ENCODE peak calls at places on chromosomes 6 and 20, in seven cellular contexts. R is sigmoid colon; Z is right lobe of liver; U is mesendoderm; P is left ventricle myocardium inferior; S is naive thymus-derived CD4-positive, alpha-beta T cell; E is aorta. W is an unnamed sample.

GRCh38 chr6:139940741-139941712 is 566.6 kb upstream of the CITED2 start:
- DNase-seq in R (no peak), U (peak; percentile 83), E (no peak), S (no peak), P (no peak), Z (no peak), W (no peak)

GRCh38 chr6:2999621-3000455 is at the start of gene NQO2:
- DNase-seq in R (peak; percentile 96), U (peak; percentile 91), S (peak; percentile 86), P (peak; percentile 95), Z (peak; percentile 97), E (peak; percentile 98), W (peak; percentile 88)

GRCh38 chr20:1816384-1817381 is 78.5 kb upstream of the SIRPA start:
- DNase-seq in R (no peak), P (no peak), U (no peak), E (no peak), S (peak; percentile 34), Z (no peak), W (no peak)

GRCh38 chr6:128465368-128466343 is 54.7 kb downstream of the PTPRK start:
- DNase-seq in S (no peak), U (no peak), R (no peak), E (no peak), Z (no peak), P (no peak), W (no peak)

GRCh38 chr6:170082531-170083187 is 208.2 kb downstream of the DLL1 start:
- DNase-seq in P (peak; percentile 4), R (no peak), Z (no peak), E (peak; percentile 16), U (no peak), S (no peak), W (no peak)

GRCh38 chr6:7138921-7139358 is 31.2 kb downstream of the RREB1 start:
- DNase-seq in U (peak; percentile 93), P (no peak), Z (peak; percentile 74), E (no peak), S (peak; percentile 64), R (no peak), W (no peak)

GRCh38 chr6:140806431-140806830 is 1326.3 kb upstream of the GJE1 start:
- DNase-seq in R (no peak), S (no peak), Z (no peak), E (no peak), U (peak; percentile 68), P (no peak), W (no peak)

GRCh38 chr20:64176548-64177419 is 12.5 kb downstream of the MYT1 start:
- DNase-seq in E (no peak), R (no peak), Z (no peak), P (peak; percentile 27), U (no peak), S (no peak), W (no peak)

GRCh38 chr6:164889980-164890379 is 419.4 kb downstream of the C6orf118 start:
- DNase-seq in U (no peak), P (no peak), S (no peak), R (no peak), Z (no peak), E (no peak), W (no peak)

GRCh38 chr6:143759666-143760065 is 81.9 kb downstream of the PHACTR2 start:
- DNase-seq in S (no peak), P (no peak), E (no peak), R (no peak), U (no peak), Z (no peak), W (no peak)

GRCh38 chr20:20322912-20323311 is 45.0 kb upstream of the INSM1 start:
- DNase-seq in Z (no peak), R (no peak), U (no peak), P (no peak), S (no peak), E (no peak), W (no peak)

GRCh38 chr20:25360631-25361286 is 29.9 kb downstream of the ABHD12 start:
- DNase-seq in R (no peak), P (no peak), U (peak; percentile 60), Z (no peak), E (no peak), S (no peak), W (peak; percentile 26)

GRCh38 chr6:121940728-121941127 is 458.7 kb upstream of the HSF2 start:
- DNase-seq in P (no peak), U (no peak), S (no peak), R (no peak), E (no peak), Z (no peak), W (no peak)

GRCh38 chr6:155327326-155328073 is 13.2 kb upstream of the TFB1M start:
- DNase-seq in E (peak; percentile 80), S (peak; percentile 74), U (peak; percentile 68), R (peak; percentile 68), Z (peak; percentile 33), P (no peak), W (no peak)

GRCh38 chr6:37477186-37477585 is 22.5 kb downstream of the CCDC167 start:
- DNase-seq in Z (no peak), U (no peak), E (no peak), S (no peak), R (no peak), P (no peak), W (no peak)

GRCh38 chr20:43984587-43984986 is 69.9 kb downstream of the TOX2 start:
- DNase-seq in Z (no peak), S (no peak), P (no peak), U (no peak), E (no peak), R (no peak), W (no peak)

GRCh38 chr6:156564128-156564806 is 212.9 kb upstream of the ARID1B start:
- DNase-seq in S (peak; percentile 68), Z (peak; percentile 81), P (peak; percentile 78), R (peak; percentile 90), U (peak; percentile 67), E (peak; percentile 93), W (peak; percentile 54)

GRCh38 chr20:46152824-46153586 is 34.9 kb downstream of the CD40 start:
- DNase-seq in Z (no peak), R (no peak), E (peak; percentile 51), P (no peak), U (no peak), S (no peak), W (no peak)

GRCh38 chr6:127131772-127132171 is 13.3 kb downstream of the RSPO3 start:
- DNase-seq in P (no peak), E (no peak), R (no peak), U (no peak), Z (no peak), S (no peak), W (no peak)

GRCh38 chr20:51491393-51491792 is 51.1 kb downstream of the NFATC2 start:
- DNase-seq in E (no peak), R (no peak), S (no peak), Z (no peak), U (no peak), P (no peak), W (no peak)

GRCh38 chr20:54219751-54220426 is 12.0 kb downstream of the PFDN4 start:
- DNase-seq in P (no peak), E (no peak), S (no peak), R (no peak), U (peak; percentile 56), Z (no peak), W (no peak)

GRCh38 chr20:50191065-50191565 is 485 bp downstream of the CEBPB start:
- DNase-seq in R (no peak), Z (peak; percentile 75), U (no peak), S (peak; percentile 70), E (peak; percentile 90), P (peak; percentile 73), W (peak; percentile 83)

DNA sequence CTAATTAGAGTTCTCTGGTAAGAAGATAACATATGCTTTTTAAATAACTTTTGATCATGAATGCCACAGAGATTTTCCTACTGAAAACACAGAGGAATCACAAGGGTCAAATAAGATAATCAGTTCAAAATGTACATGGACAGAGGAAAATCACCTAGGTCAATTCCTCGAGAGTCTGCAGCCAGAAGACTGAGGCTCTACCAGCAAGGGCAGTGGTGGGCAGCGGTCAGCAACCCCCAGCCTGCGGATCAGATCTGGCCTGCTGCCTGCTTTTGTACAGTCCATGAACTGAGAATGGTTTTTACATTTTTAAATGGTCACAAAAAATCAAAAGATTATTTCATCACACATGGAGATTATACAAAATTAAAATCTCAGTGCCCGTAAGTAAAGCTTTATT is 79.0 kb downstream of the FYN start:
- DNase-seq in Z (no peak), S (no peak), E (no peak), P (no peak), U (no peak), R (no peak), W (no peak)
- H3K4me1 ChIP-seq in Z (no peaks in the 10 kb centered on the region), S (peaks cover 66% of the 10 kb centered on the region), E (no peaks in the 10 kb centered on the region), P (peaks cover 67% of the 10 kb centered on the region), U (no peaks in the 10 kb centered on the region), R (peaks cover 14% of the 10 kb centered on the region), W (peaks cover 27% of the 10 kb centered on the region)

DNA sequence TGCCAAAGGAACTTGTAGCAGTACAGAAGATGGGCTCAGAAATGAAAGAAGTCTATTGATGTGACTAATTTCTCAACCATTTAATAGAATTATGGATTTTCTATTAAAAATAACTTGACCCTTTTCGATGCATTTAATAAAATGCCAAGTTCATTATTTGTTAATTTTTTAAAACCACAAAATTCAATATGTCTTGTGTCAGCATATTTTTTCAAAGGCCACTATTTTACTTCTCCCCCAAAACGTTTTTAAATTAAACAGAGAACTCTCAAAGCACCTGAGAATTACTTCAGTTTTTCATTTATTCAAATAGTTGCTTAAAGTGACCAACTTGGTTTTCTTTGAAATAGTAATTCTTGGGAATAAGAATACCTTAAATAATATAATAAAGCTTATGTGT is 8.6 kb downstream of the TOP1 start:
- DNase-seq in E (no peak), S (no peak), Z (no peak), U (no peak), P (no peak), R (no peak), W (no peak)
- H3K4me1 ChIP-seq in E (peaks cover 3% of the 10 kb centered on the region), S (peaks cover 33% of the 10 kb centered on the region), Z (no peaks in the 10 kb centered on the region), U (peaks cover 4% of the 10 kb centered on the region), P (peaks cover 83% of the 10 kb centered on the region), R (peaks cover 41% of the 10 kb centered on the region), W (peaks cover 18% of the 10 kb centered on the region)

DNA sequence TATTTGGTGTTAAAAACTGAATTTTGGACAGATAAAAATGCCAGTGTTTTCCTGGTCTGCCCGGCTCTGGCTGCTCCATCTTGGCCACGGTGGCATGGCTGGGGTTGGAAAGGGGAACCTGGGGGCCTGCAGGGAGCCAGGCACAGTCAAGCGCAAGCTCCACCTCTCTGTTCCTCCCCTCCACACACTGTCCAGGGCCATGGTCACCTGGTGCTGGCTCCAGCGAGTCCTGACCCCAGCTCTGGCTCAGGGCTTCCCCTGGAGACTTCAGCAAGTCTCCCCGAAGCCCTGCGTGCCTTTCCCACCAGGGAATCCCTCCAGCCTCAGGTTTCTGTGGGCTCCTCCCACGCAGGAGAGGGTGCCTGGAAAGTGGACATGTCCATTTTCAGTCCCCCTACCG is 298.5 kb downstream of the QKI start:
- DNase-seq in S (no peak), U (no peak), R (no peak), Z (no peak), P (no peak), E (no peak), W (no peak)
- H3K4me1 ChIP-seq in S (no peaks in the 10 kb centered on the region), U (no peaks in the 10 kb centered on the region), R (peaks cover 1% of the 10 kb centered on the region), Z (no peaks in the 10 kb centered on the region), P (peaks cover 51% of the 10 kb centered on the region), E (no peaks in the 10 kb centered on the region), W (peaks cover 5% of the 10 kb centered on the region)

DNA sequence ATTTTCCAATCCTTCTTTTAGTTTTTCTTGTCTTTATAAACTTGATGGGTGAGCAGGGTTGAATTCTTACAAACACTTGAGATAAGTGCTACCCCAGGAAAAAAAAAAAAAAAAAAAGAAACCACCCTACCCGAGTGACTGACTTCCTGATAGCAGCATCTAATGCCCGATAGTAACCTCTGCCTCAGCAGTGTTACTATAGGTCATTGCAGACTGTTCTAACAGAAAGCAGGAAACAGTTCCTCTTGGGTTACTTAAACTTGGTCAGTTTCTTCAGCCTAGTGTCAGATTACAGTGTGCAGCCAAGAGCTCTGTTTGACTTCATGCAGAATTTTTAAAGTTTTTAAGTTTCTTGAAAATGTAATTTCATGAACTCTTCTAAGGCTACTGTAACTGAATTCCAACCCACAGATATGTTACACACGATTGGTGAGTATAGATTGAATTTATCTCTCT is 2.1 kb downstream of the MYLIP start:
- DNase-seq in P (no peak), R (no peak), U (peak; percentile 94), S (peak; percentile 76), Z (no peak), E (no peak), W (peak; percentile 24)
- H3K4me1 ChIP-seq in P (peaks cover 75% of the 10 kb centered on the region), R (peaks cover 49% of the 10 kb centered on the region), U (no peaks in the 10 kb centered on the region), S (peaks cover 52% of the 10 kb centered on the region), Z (no peaks in the 10 kb centered on the region), E (peaks cover 5% of the 10 kb centered on the region), W (peaks cover 3% of the 10 kb centered on the region)